ENCODE peak calls at places on chromosomes 4 and X, in nine cellular contexts. One of them, this sample, is unnamed.

GRCh38 chrX:8851487-8851886 is 50.3 kb upstream of the FAM9A start:
- DNase-seq in thyroid gland: no peak
- DNase-seq in IMR-90: peak
- DNase-seq in GM12891: no peak
- DNase-seq in A549: no peak
- DNase-seq in ovary: no peak
- DNase-seq in HCT116: no peak
- DNase-seq in adrenal gland: no peak
- DNase-seq in K562: no peak
- DNase-seq in this sample: no peak

GRCh38 chr4:165379662-165380061 is 854 bp downstream of the CPE start:
- DNase-seq in thyroid gland: peak
- DNase-seq in IMR-90: no peak
- DNase-seq in GM12891: no peak
- DNase-seq in A549: no peak
- DNase-seq in ovary: peak
- DNase-seq in HCT116: no peak
- DNase-seq in adrenal gland: peak
- DNase-seq in K562: no peak
- DNase-seq in this sample: no peak

GRCh38 chrX:10393899-10394298 is 226.5 kb downstream of the MID1 start:
- DNase-seq in thyroid gland: no peak
- DNase-seq in IMR-90: peak
- DNase-seq in GM12891: no peak
- DNase-seq in A549: peak
- DNase-seq in ovary: no peak
- DNase-seq in HCT116: no peak
- DNase-seq in adrenal gland: peak
- DNase-seq in K562: no peak
- DNase-seq in this sample: no peak

GRCh38 chr4:17111959-17112659 is 213.7 kb upstream of the LDB2 start:
- DNase-seq in thyroid gland: no peak
- DNase-seq in IMR-90: no peak
- DNase-seq in GM12891: peak
- DNase-seq in A549: no peak
- DNase-seq in ovary: no peak
- DNase-seq in HCT116: no peak
- DNase-seq in adrenal gland: peak
- DNase-seq in K562: peak
- DNase-seq in this sample: peak

GRCh38 chr4:110196871-110197420 is 1.5 kb downstream of the ELOVL6 start:
- DNase-seq in thyroid gland: peak
- DNase-seq in IMR-90: peak
- DNase-seq in GM12891: peak
- DNase-seq in A549: peak
- DNase-seq in ovary: peak
- DNase-seq in HCT116: no peak
- DNase-seq in adrenal gland: peak
- DNase-seq in K562: peak
- DNase-seq in this sample: peak

GRCh38 chr4:24912252-24913098 is at the start of gene CCDC149:
- DNase-seq in thyroid gland: peak
- DNase-seq in IMR-90: peak
- DNase-seq in GM12891: peak
- DNase-seq in A549: peak
- DNase-seq in ovary: peak
- DNase-seq in HCT116: peak
- DNase-seq in adrenal gland: peak
- DNase-seq in K562: peak
- DNase-seq in this sample: peak

GRCh38 chrX:40468033-40468979 is 112.5 kb upstream of the ATP6AP2 start:
- DNase-seq in thyroid gland: peak
- DNase-seq in IMR-90: peak
- DNase-seq in GM12891: no peak
- DNase-seq in A549: peak
- DNase-seq in ovary: peak
- DNase-seq in HCT116: peak
- DNase-seq in adrenal gland: peak
- DNase-seq in K562: peak
- DNase-seq in this sample: peak

GRCh38 chrX:129534816-129535578 is 5.1 kb upstream of the OCRL start:
- DNase-seq in thyroid gland: no peak
- DNase-seq in IMR-90: peak
- DNase-seq in GM12891: no peak
- DNase-seq in A549: no peak
- DNase-seq in ovary: no peak
- DNase-seq in HCT116: no peak
- DNase-seq in adrenal gland: no peak
- DNase-seq in K562: no peak
- DNase-seq in this sample: peak

GRCh38 chrX:110327336-110327735 is 9.5 kb upstream of the AMMECR1 start:
- DNase-seq in thyroid gland: no peak
- DNase-seq in IMR-90: no peak
- DNase-seq in GM12891: no peak
- DNase-seq in A549: no peak
- DNase-seq in ovary: no peak
- DNase-seq in HCT116: no peak
- DNase-seq in adrenal gland: no peak
- DNase-seq in K562: no peak
- DNase-seq in this sample: no peak

DNA sequence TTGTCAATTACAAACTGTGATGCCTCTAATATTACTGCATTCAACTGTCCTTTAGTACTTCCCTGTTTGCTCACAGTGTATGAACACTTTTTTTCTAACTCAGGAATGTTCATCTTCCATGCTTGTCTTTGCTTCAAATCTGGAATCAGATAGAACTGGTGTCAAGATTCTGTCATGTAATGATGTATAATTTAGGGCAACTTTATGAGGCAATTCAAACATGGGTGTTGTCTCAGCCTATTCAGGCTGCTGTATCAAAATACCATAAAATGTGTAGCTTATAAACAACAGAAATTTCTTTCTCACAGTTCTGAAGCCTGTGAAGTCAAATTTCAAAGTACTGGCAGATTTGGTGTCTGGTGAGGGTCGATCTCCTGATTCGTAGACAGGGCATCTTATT is 1012.9 kb downstream of the RAB28 start:
- DNase-seq in thyroid gland: no peak
- DNase-seq in IMR-90: no peak
- DNase-seq in GM12891: no peak
- DNase-seq in A549: no peak
- DNase-seq in ovary: no peak
- DNase-seq in HCT116: no peak
- DNase-seq in adrenal gland: no peak
- DNase-seq in K562: no peak
- DNase-seq in this sample: no peak
- TF ChIP-seq POLR2A in thyroid gland: no peak
- TF ChIP-seq POLR2A in IMR-90: no peak
- TF ChIP-seq POLR2A in GM12891: no peak
- TF ChIP-seq POLR2A in A549: no peak
- TF ChIP-seq POLR2A in ovary: no peak
- TF ChIP-seq POLR2A in HCT116: no peak
- TF ChIP-seq POLR2A in adrenal gland: no peak
- TF ChIP-seq POLR2A in K562: no peak
- TF ChIP-seq POLR2A in this sample: no peak

GRCh38 chr4:185421366-185422124 is 4.2 kb downstream of the UFSP2 start:
- DNase-seq in thyroid gland: no peak
- DNase-seq in IMR-90: peak
- DNase-seq in GM12891: no peak
- DNase-seq in A549: no peak
- DNase-seq in ovary: no peak
- DNase-seq in HCT116: no peak
- DNase-seq in adrenal gland: peak
- DNase-seq in K562: no peak
- DNase-seq in this sample: no peak

GRCh38 chr4:185426960-185427688 is 1.4 kb upstream of the UFSP2 start:
- DNase-seq in thyroid gland: no peak
- DNase-seq in IMR-90: no peak
- DNase-seq in GM12891: no peak
- DNase-seq in A549: no peak
- DNase-seq in ovary: no peak
- DNase-seq in HCT116: no peak
- DNase-seq in adrenal gland: no peak
- DNase-seq in K562: no peak
- DNase-seq in this sample: no peak

GRCh38 chr4:185424905-185425599 is 712 bp downstream of the UFSP2 start:
- DNase-seq in thyroid gland: peak
- DNase-seq in IMR-90: peak
- DNase-seq in GM12891: no peak
- DNase-seq in A549: no peak
- DNase-seq in ovary: no peak
- DNase-seq in HCT116: no peak
- DNase-seq in adrenal gland: peak
- DNase-seq in K562: no peak
- DNase-seq in this sample: peak

GRCh38 chr4:185429660-185430059 is 3.9 kb upstream of the UFSP2 start:
- DNase-seq in thyroid gland: no peak
- DNase-seq in IMR-90: no peak
- DNase-seq in GM12891: no peak
- DNase-seq in A549: no peak
- DNase-seq in ovary: no peak
- DNase-seq in HCT116: no peak
- DNase-seq in adrenal gland: no peak
- DNase-seq in K562: no peak
- DNase-seq in this sample: no peak

DNA sequence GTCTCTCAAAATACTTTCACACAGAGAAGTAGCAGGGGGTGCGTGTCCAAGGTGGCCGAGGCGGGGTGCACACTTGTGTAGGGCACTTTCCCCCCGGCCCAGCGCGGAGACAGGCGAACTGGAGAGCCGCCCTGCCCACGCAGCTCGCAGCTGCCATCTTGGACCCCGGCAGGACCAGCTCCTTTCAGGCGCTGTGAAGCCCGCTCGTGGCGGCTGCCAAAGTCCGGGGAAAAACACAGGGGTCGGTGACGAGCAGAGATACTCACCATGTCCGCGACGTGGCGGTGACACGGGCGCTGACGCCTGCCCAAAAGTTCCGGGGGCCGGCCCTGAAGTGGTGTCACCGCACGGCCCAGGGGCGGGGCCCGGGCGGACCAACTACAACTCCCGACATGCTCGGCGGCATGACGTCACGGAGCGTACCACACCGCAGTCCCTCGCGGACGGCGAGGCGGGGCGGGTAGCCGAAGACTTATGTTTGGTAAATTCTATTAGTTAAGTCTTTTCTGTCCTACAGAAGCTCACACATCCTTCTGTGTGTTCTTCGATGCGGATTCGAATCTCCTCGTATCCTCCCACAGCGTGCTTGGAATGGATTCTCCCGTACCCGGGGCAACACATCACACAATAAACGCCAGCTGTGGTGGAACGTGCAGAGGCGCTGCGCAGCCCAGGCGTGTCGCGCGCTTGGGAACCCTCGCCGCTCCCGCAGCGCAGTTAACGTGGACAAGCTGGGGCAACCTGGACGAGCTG is at the start of gene UFSP2:
- DNase-seq in thyroid gland: peak
- DNase-seq in IMR-90: peak
- DNase-seq in GM12891: peak
- DNase-seq in A549: peak
- DNase-seq in ovary: peak
- DNase-seq in HCT116: peak
- DNase-seq in adrenal gland: peak
- DNase-seq in K562: peak
- DNase-seq in this sample: peak
- TF ChIP-seq POLR2A in thyroid gland: peak
- TF ChIP-seq POLR2A in IMR-90: peak
- TF ChIP-seq POLR2A in GM12891: peak
- TF ChIP-seq POLR2A in A549: peak
- TF ChIP-seq POLR2A in ovary: peak
- TF ChIP-seq POLR2A in HCT116: no peak
- TF ChIP-seq POLR2A in adrenal gland: peak
- TF ChIP-seq POLR2A in K562: peak
- TF ChIP-seq POLR2A in this sample: peak

DNA sequence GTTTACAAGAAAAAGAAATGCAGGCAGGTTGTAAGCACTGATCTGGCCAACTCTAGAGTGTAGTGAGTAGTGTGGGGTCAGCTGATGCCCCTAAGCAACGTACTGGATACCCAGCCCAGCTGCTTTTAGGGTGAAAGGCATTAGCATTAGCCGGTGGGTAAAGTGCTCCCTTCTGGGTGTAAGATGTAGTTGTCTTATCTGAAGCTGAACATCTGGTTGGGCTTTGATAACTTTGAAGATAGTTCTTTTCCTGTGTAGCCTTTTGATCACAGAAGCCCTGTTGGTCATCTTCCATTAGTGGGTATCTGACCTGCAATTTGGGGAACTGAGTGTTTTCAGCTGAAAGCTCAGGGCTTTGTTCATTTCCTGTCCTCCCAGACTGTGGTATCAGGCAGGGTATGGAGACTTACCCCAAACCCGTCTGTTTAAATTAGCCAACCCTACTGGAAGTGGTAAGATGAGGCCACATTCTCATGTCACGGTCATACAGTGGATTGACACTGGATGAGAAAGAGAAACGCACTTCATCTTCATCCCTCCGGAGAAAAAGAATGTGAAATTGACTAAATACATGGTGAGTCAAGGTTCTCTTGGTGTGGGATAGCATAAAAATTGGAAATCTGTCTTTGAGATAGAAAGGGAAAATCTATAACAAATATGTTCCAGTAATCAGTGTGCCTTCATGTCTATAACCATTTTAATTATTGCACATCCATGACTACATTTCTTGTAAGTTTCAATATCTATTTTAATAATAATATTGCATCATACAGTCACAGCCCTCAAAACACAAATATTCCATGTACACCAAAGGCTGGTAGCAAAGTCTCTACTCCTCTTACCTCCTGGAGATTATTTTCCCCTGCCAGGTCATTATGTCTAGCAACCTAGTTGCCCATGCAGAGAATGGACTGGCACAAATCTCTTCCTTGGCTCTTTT is 8.7 kb downstream of the RHOH start:
- DNase-seq in thyroid gland: no peak
- DNase-seq in IMR-90: no peak
- DNase-seq in GM12891: no peak
- DNase-seq in A549: no peak
- DNase-seq in ovary: no peak
- DNase-seq in HCT116: no peak
- DNase-seq in adrenal gland: peak
- DNase-seq in K562: peak
- DNase-seq in this sample: no peak
- TF ChIP-seq POLR2A in thyroid gland: no peak
- TF ChIP-seq POLR2A in IMR-90: no peak
- TF ChIP-seq POLR2A in GM12891: peak
- TF ChIP-seq POLR2A in A549: no peak
- TF ChIP-seq POLR2A in ovary: no peak
- TF ChIP-seq POLR2A in HCT116: no peak
- TF ChIP-seq POLR2A in adrenal gland: no peak
- TF ChIP-seq POLR2A in K562: peak
- TF ChIP-seq POLR2A in this sample: no peak

GRCh38 chr4:152936446-152937279 is 540 bp downstream of the FHDC1 start:
- DNase-seq in thyroid gland: peak
- DNase-seq in IMR-90: peak
- DNase-seq in GM12891: peak
- DNase-seq in A549: peak
- DNase-seq in ovary: peak
- DNase-seq in HCT116: no peak
- DNase-seq in adrenal gland: no peak
- DNase-seq in K562: peak
- DNase-seq in this sample: peak
- TF ChIP-seq POLR2A in thyroid gland: no peak
- TF ChIP-seq POLR2A in IMR-90: no peak
- TF ChIP-seq POLR2A in GM12891: no peak
- TF ChIP-seq POLR2A in A549: no peak
- TF ChIP-seq POLR2A in ovary: no peak
- TF ChIP-seq POLR2A in HCT116: no peak
- TF ChIP-seq POLR2A in adrenal gland: no peak
- TF ChIP-seq POLR2A in K562: no peak
- TF ChIP-seq POLR2A in this sample: no peak

GRCh38 chrX:150933945-150934350 is 35.5 kb upstream of the CD99L2 start:
- DNase-seq in thyroid gland: no peak
- DNase-seq in IMR-90: no peak
- DNase-seq in GM12891: no peak
- DNase-seq in A549: no peak
- DNase-seq in ovary: no peak
- DNase-seq in HCT116: no peak
- DNase-seq in adrenal gland: no peak
- DNase-seq in K562: no peak
- DNase-seq in this sample: no peak
- TF ChIP-seq POLR2A in thyroid gland: no peak
- TF ChIP-seq POLR2A in IMR-90: no peak
- TF ChIP-seq POLR2A in GM12891: no peak
- TF ChIP-seq POLR2A in A549: no peak
- TF ChIP-seq POLR2A in ovary: no peak
- TF ChIP-seq POLR2A in HCT116: no peak
- TF ChIP-seq POLR2A in adrenal gland: no peak
- TF ChIP-seq POLR2A in K562: no peak
- TF ChIP-seq POLR2A in this sample: no peak

This sample was measured in H54.